ENCODE peak calls at places on chromosome 9, in ten cellular contexts. L is mesendoderm; F is mesothelial cell of epicardium; N is activated T-helper 2 cell treated with anti-CD3 and anti-CD28 coated beads, Interferon-gamma antibody, Interleukin-2, Interleukin-4, amounts not matched to agents 10 μg/mL and 5 μg/mL and 100 μg/mL, durations not matched to agents 14 hours and 24 hours and 36 hours; R is RCC 7860; V is cardiac muscle cell; J is osteoblast; X is GM23338; B is CD4-positive, alpha-beta T cell; U is NCI-H524 treated with DMSO at 0.1 percent for 48 hours. H is an unnamed sample.

GRCh38 chr9:22041792-22042191 is 32.7 kb upstream of the CDKN2B start:
- DNase-seq in L (peak), F (peak), N (no peak), R (no peak), V (no peak), J (no peak), X (peak), B (no peak), U (no peak), H (no peak)

GRCh38 chr9:122453677-122454135 is 24.0 kb downstream of the OR1J1 start:
- DNase-seq in L (no peak), F (no peak), N (no peak), R (no peak), V (no peak), J (peak), X (peak), B (no peak), U (no peak), H (no peak)

GRCh38 chr9:135494791-135495559 is 5.5 kb upstream of the MRPS2 start:
- DNase-seq in L (no peak), F (no peak), N (no peak), R (no peak), V (no peak), J (peak), X (no peak), B (no peak), U (no peak), H (no peak)

GRCh38 chr9:99012957-99013512 is 69.3 kb downstream of the COL15A1 start:
- DNase-seq in L (peak), F (no peak), N (no peak), R (no peak), V (no peak), J (peak), X (no peak), B (no peak), U (no peak), H (no peak)

GRCh38 chr9:99753436-99753835 is 68.2 kb upstream of the NR4A3 start:
- DNase-seq in L (no peak), F (no peak), N (no peak), R (peak), V (no peak), J (no peak), X (no peak), B (no peak), U (no peak), H (no peak)

GRCh38 chr9:101481296-101481695 is 45.7 kb upstream of the ALDOB start:
- DNase-seq in L (no peak), F (no peak), N (no peak), R (no peak), V (no peak), J (no peak), X (no peak), B (no peak), U (no peak), H (no peak)

GRCh38 chr9:17970285-17970684 is 391.4 kb downstream of the SH3GL2 start:
- DNase-seq in L (no peak), F (no peak), N (no peak), R (no peak), V (no peak), J (no peak), X (no peak), B (no peak), U (no peak), H (no peak)

GRCh38 chr9:115115117-115115880 is 2.7 kb downstream of the TNC start:
- DNase-seq in L (no peak), F (no peak), N (no peak), R (peak), V (no peak), J (no peak), X (no peak), B (no peak), U (no peak), H (no peak)

GRCh38 chr9:6054280-6055099 is 39.1 kb upstream of the RANBP6 start:
- DNase-seq in L (peak), F (peak), N (peak), R (peak), V (peak), J (no peak), X (peak), B (peak), U (peak), H (peak)

GRCh38 chr9:78559449-78559885 is 262.5 kb downstream of the PSAT1 start:
- DNase-seq in L (no peak), F (no peak), N (no peak), R (peak), V (no peak), J (peak), X (no peak), B (no peak), U (no peak), H (no peak)

GRCh38 chr9:87678650-87679355 is 47.1 kb upstream of the CTSL start:
- DNase-seq in L (peak), F (peak), N (no peak), R (peak), V (peak), J (peak), X (peak), B (peak), U (peak), H (peak)

GRCh38 chr9:133787749-133788015 is 49.5 kb upstream of the SARDH start:
- DNase-seq in L (peak), F (no peak), N (no peak), R (no peak), V (peak), J (peak), X (peak), B (no peak), U (no peak), H (peak)

GRCh38 chr9:77546391-77546790 is 101.7 kb downstream of the GNA14 start:
- DNase-seq in L (peak), F (no peak), N (no peak), R (no peak), V (no peak), J (no peak), X (peak), B (no peak), U (no peak), H (no peak)

GRCh38 chr9:79387091-79387490 is 184.7 kb upstream of the TLE4 start:
- DNase-seq in L (no peak), F (no peak), N (no peak), R (peak), V (no peak), J (no peak), X (peak), B (no peak), U (no peak), H (no peak)

GRCh38 chr9:103139891-103140290 is 144.8 kb downstream of the CYLC2 start:
- DNase-seq in L (no peak), F (no peak), N (no peak), R (no peak), V (no peak), J (no peak), X (no peak), B (no peak), U (no peak), H (no peak)